ENCODE peak calls at places on chromosomes 11 and 22, in eight cellular contexts. One of them, this sample, is unnamed.

GRCh38 chr11:119434531-119435330 is 11.8 kb upstream of the THY1 start:
- DNase-seq in uterus: no peak
- DNase-seq in foreskin keratinocyte: no peak
- DNase-seq in heart right ventricle: no peak
- DNase-seq in left ventricle myocardium inferior: no peak
- DNase-seq in epithelial cell of proximal tubule: no peak
- DNase-seq in PC-3: no peak
- DNase-seq in right lobe of liver: no peak
- DNase-seq in this sample: no peak

GRCh38 chr11:32792948-32793475 is 1.4 kb downstream of the CCDC73 start:
- DNase-seq in foreskin keratinocyte: peak; percentile 30
- DNase-seq in right lobe of liver: peak; percentile 54
- DNase-seq in uterus: peak; percentile 60
- DNase-seq in heart right ventricle: peak; percentile 24
- DNase-seq in epithelial cell of proximal tubule: no peak
- DNase-seq in PC-3: peak; percentile 81
- DNase-seq in left ventricle myocardium inferior: peak; percentile 27
- DNase-seq in this sample: no peak

GRCh38 chr22:41982886-41983285 is 13.6 kb downstream of the SEPTIN3 start:
- DNase-seq in foreskin keratinocyte: no peak
- DNase-seq in left ventricle myocardium inferior: no peak
- DNase-seq in epithelial cell of proximal tubule: no peak
- DNase-seq in PC-3: no peak
- DNase-seq in uterus: no peak
- DNase-seq in right lobe of liver: no peak
- DNase-seq in heart right ventricle: no peak
- DNase-seq in this sample: no peak

GRCh38 chr11:130197386-130198035 is 37.9 kb downstream of the ST14 start:
- DNase-seq in uterus: no peak
- DNase-seq in right lobe of liver: no peak
- DNase-seq in left ventricle myocardium inferior: no peak
- DNase-seq in PC-3: no peak
- DNase-seq in foreskin keratinocyte: peak; percentile 79
- DNase-seq in heart right ventricle: no peak
- DNase-seq in epithelial cell of proximal tubule: no peak
- DNase-seq in this sample: no peak

GRCh38 chr11:12216100-12216499 is 105.7 kb downstream of the MICAL2 start:
- DNase-seq in heart right ventricle: no peak
- DNase-seq in PC-3: no peak
- DNase-seq in uterus: no peak
- DNase-seq in left ventricle myocardium inferior: no peak
- DNase-seq in right lobe of liver: no peak
- DNase-seq in epithelial cell of proximal tubule: no peak
- DNase-seq in foreskin keratinocyte: no peak
- DNase-seq in this sample: no peak

GRCh38 chr22:34293324-34293723 is 373.0 kb upstream of the LARGE1 start:
- DNase-seq in epithelial cell of proximal tubule: no peak
- DNase-seq in right lobe of liver: no peak
- DNase-seq in foreskin keratinocyte: no peak
- DNase-seq in uterus: no peak
- DNase-seq in left ventricle myocardium inferior: no peak
- DNase-seq in PC-3: no peak
- DNase-seq in heart right ventricle: no peak
- DNase-seq in this sample: peak; percentile 35

GRCh38 chr11:60874421-60875365 is 7.4 kb downstream of the ZP1 start:
- DNase-seq in left ventricle myocardium inferior: no peak
- DNase-seq in heart right ventricle: no peak
- DNase-seq in PC-3: no peak
- DNase-seq in uterus: peak; percentile 18
- DNase-seq in right lobe of liver: no peak
- DNase-seq in foreskin keratinocyte: no peak
- DNase-seq in epithelial cell of proximal tubule: no peak
- DNase-seq in this sample: no peak

GRCh38 chr11:61711037-61711436 is 30.8 kb downstream of the DAGLA start:
- DNase-seq in PC-3: no peak
- DNase-seq in right lobe of liver: no peak
- DNase-seq in foreskin keratinocyte: no peak
- DNase-seq in epithelial cell of proximal tubule: no peak
- DNase-seq in heart right ventricle: no peak
- DNase-seq in left ventricle myocardium inferior: no peak
- DNase-seq in uterus: no peak
- DNase-seq in this sample: no peak

GRCh38 chr11:72328366-72329224 is 84.6 kb upstream of the PHOX2A start:
- DNase-seq in PC-3: peak; percentile 25
- DNase-seq in foreskin keratinocyte: no peak
- DNase-seq in uterus: no peak
- DNase-seq in right lobe of liver: no peak
- DNase-seq in heart right ventricle: no peak
- DNase-seq in epithelial cell of proximal tubule: no peak
- DNase-seq in left ventricle myocardium inferior: no peak
- DNase-seq in this sample: no peak

GRCh38 chr11:59212744-59213573 is at the start of gene MPEG1:
- DNase-seq in heart right ventricle: no peak
- DNase-seq in uterus: no peak
- DNase-seq in left ventricle myocardium inferior: no peak
- DNase-seq in foreskin keratinocyte: no peak
- DNase-seq in right lobe of liver: no peak
- DNase-seq in PC-3: no peak
- DNase-seq in epithelial cell of proximal tubule: no peak
- DNase-seq in this sample: no peak

GRCh38 chr22:39654959-39655579 is 84.5 kb downstream of the CACNA1I start:
- DNase-seq in foreskin keratinocyte: no peak
- DNase-seq in uterus: no peak
- DNase-seq in right lobe of liver: no peak
- DNase-seq in heart right ventricle: no peak
- DNase-seq in left ventricle myocardium inferior: no peak
- DNase-seq in PC-3: no peak
- DNase-seq in epithelial cell of proximal tubule: no peak
- DNase-seq in this sample: no peak
- TF ChIP-seq CTCF in foreskin keratinocyte: peak; percentile 19
- TF ChIP-seq CTCF in uterus: no peak
- TF ChIP-seq CTCF in right lobe of liver: no peak
- TF ChIP-seq CTCF in heart right ventricle: no peak
- TF ChIP-seq CTCF in left ventricle myocardium inferior: no peak
- TF ChIP-seq CTCF in PC-3: peak; percentile 18
- TF ChIP-seq CTCF in epithelial cell of proximal tubule: peak; percentile 29
- TF ChIP-seq CTCF in this sample: no peak

DNA sequence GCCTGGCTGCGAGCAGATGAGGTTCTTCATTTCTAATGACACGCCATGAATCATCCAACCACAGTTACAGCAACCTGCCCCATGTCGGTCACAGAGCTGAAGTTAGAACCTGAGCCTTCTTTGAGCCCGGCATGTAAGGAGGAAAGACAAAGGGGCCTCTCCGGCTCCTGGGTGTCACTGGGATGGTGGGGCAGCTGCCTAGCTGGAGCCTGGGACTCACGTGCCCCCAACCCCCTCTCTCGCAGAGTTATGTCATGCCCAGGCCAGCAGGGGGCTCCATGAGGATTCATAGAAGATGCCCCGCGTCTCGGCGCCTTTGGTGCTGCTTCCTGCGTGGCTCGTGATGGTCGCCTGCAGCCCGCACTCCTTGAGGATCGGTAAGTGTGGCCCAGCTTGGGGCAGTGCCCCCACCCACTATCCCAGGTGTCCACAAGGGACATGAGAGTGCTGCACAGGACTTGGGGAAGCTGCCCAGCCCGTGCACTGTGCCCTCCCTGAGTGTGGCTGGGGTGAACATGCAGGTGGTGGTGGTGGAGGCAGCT is 148.5 kb downstream of the GRIK4 start:
- DNase-seq in right lobe of liver: peak; percentile 55
- DNase-seq in left ventricle myocardium inferior: no peak
- DNase-seq in foreskin keratinocyte: peak; percentile 19
- DNase-seq in uterus: no peak
- DNase-seq in epithelial cell of proximal tubule: no peak
- DNase-seq in PC-3: peak; percentile 55
- DNase-seq in heart right ventricle: no peak
- DNase-seq in this sample: no peak
- TF ChIP-seq CTCF in right lobe of liver: peak; percentile 31
- TF ChIP-seq CTCF in left ventricle myocardium inferior: peak; percentile 52
- TF ChIP-seq CTCF in foreskin keratinocyte: peak; percentile 32
- TF ChIP-seq CTCF in uterus: no peak
- TF ChIP-seq CTCF in epithelial cell of proximal tubule: peak; percentile 57
- TF ChIP-seq CTCF in PC-3: peak; percentile 67
- TF ChIP-seq CTCF in heart right ventricle: peak; percentile 39
- TF ChIP-seq CTCF in this sample: peak; percentile 39

GRCh38 chr11:77529685-77530084 is 55.8 kb upstream of the PAK1 start:
- DNase-seq in epithelial cell of proximal tubule: no peak
- DNase-seq in left ventricle myocardium inferior: no peak
- DNase-seq in PC-3: no peak
- DNase-seq in heart right ventricle: no peak
- DNase-seq in right lobe of liver: no peak
- DNase-seq in uterus: no peak
- DNase-seq in foreskin keratinocyte: no peak
- DNase-seq in this sample: no peak

GRCh38 chr11:77525455-77526091 is 51.7 kb upstream of the PAK1 start:
- DNase-seq in epithelial cell of proximal tubule: no peak
- DNase-seq in heart right ventricle: no peak
- DNase-seq in uterus: no peak
- DNase-seq in foreskin keratinocyte: no peak
- DNase-seq in left ventricle myocardium inferior: no peak
- DNase-seq in right lobe of liver: no peak
- DNase-seq in PC-3: no peak
- DNase-seq in this sample: no peak

DNA sequence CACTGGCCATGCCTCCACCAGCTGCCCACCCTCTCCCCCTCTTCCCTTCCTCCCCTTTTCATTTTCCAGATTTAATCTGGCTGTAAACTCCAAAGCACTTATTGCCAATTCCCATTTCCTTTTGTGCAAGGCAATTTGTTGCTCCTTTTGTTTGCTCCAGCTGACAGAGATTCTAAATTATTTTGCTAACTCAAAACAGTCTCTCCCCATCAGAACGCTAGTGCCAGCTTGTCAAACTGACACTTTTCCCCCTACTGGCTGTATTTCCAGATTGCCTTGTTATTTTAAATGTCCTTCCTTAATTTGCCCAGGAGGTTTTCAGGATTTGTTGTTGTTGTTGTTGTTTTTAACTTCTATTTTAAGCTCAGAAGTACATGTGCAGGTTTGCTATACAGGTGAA is 57.0 kb upstream of the PAK1 start:
- DNase-seq in left ventricle myocardium inferior: no peak
- DNase-seq in foreskin keratinocyte: no peak
- DNase-seq in uterus: no peak
- DNase-seq in heart right ventricle: no peak
- DNase-seq in epithelial cell of proximal tubule: no peak
- DNase-seq in PC-3: no peak
- DNase-seq in right lobe of liver: no peak
- DNase-seq in this sample: no peak
- TF ChIP-seq CTCF in left ventricle myocardium inferior: no peak
- TF ChIP-seq CTCF in foreskin keratinocyte: peak; percentile 7
- TF ChIP-seq CTCF in uterus: no peak
- TF ChIP-seq CTCF in heart right ventricle: no peak
- TF ChIP-seq CTCF in epithelial cell of proximal tubule: no peak
- TF ChIP-seq CTCF in PC-3: no peak
- TF ChIP-seq CTCF in right lobe of liver: no peak
- TF ChIP-seq CTCF in this sample: no peak

GRCh38 chr11:68341557-68342458 is 29.4 kb downstream of the LRP5 start:
- DNase-seq in left ventricle myocardium inferior: no peak
- DNase-seq in foreskin keratinocyte: no peak
- DNase-seq in right lobe of liver: no peak
- DNase-seq in PC-3: no peak
- DNase-seq in uterus: no peak
- DNase-seq in epithelial cell of proximal tubule: no peak
- DNase-seq in heart right ventricle: no peak
- DNase-seq in this sample: no peak
- TF ChIP-seq CTCF in left ventricle myocardium inferior: no peak
- TF ChIP-seq CTCF in foreskin keratinocyte: no peak
- TF ChIP-seq CTCF in right lobe of liver: no peak
- TF ChIP-seq CTCF in PC-3: peak; percentile 21
- TF ChIP-seq CTCF in uterus: no peak
- TF ChIP-seq CTCF in epithelial cell of proximal tubule: peak; percentile 11
- TF ChIP-seq CTCF in heart right ventricle: no peak
- TF ChIP-seq CTCF in this sample: no peak

DNA sequence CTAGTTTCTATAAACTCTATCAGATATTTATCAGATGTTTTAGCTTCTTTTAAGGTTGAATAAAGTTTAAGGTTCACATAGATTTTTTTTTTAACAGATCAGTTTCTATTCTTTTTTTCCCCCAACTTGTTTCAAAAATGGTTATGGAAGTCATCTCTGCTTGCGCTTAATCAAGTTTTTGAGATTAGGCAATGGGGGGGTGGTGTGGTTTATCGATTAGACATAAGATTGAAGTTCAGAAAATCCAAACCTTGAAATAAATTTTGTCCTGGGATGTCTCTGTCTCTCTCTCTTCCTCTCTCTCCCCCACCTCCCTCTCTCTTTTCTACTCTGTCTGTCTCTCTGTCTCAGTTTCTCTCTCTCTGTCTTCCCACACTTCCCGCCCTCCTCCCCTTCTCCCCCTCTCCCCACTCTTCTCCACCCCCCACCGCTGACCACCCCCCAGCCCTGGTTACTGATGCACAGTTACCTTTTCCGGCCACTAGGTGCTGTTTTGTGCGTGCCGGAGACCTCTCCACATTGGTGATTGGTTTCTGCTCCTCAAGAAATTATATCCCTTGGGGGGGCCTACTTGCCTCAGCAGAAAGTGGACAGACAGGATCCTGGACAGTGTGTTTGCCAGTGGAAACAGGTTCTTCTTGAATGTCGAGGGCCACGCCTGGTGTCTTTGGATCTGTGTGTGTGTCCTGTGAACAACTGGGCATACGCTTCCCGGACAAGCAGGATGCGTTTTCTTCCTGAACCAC is 29.7 kb upstream of the ANO1 start:
- DNase-seq in right lobe of liver: no peak
- DNase-seq in left ventricle myocardium inferior: no peak
- DNase-seq in uterus: no peak
- DNase-seq in heart right ventricle: no peak
- DNase-seq in epithelial cell of proximal tubule: no peak
- DNase-seq in foreskin keratinocyte: peak; percentile 29
- DNase-seq in PC-3: peak; percentile 99
- DNase-seq in this sample: no peak
- TF ChIP-seq CTCF in right lobe of liver: peak; percentile 13
- TF ChIP-seq CTCF in left ventricle myocardium inferior: peak; percentile 27
- TF ChIP-seq CTCF in uterus: no peak
- TF ChIP-seq CTCF in heart right ventricle: no peak
- TF ChIP-seq CTCF in epithelial cell of proximal tubule: peak; percentile 44
- TF ChIP-seq CTCF in foreskin keratinocyte: peak; percentile 49
- TF ChIP-seq CTCF in PC-3: peak; percentile 90
- TF ChIP-seq CTCF in this sample: no peak